ENCODE peak calls at places on chromosomes 1 and 21, in six cellular contexts. N is endothelial cell of umbilical vein; B is endodermal cell; W is GM23248; F is CD8-positive, alpha-beta memory T cell; E is mesendoderm. V is an unnamed sample. For H3K4me1, the result is how much of the 10 kb centered on the place peaks cover.

GRCh38 chr1:221334082-221334481 is 407.8 kb downstream of the DUSP10 start:
- DNase-seq in N (peak), B (no peak), W (no peak), F (no peak), E (no peak), V (peak)

GRCh38 chr1:174399211-174399610 is 48.6 kb upstream of the GPR52 start:
- DNase-seq in N (no peak), B (no peak), W (no peak), F (no peak), E (no peak), V (peak)

GRCh38 chr21:42845296-42845965 is 33.9 kb downstream of the WDR4 start:
- DNase-seq in N (peak), B (peak), W (no peak), F (no peak), E (no peak), V (peak)

GRCh38 chr1:116472431-116472961 is 98.3 kb downstream of the CD58 start:
- DNase-seq in N (peak), B (no peak), W (no peak), F (no peak), E (peak), V (no peak)

GRCh38 chr1:32249831-32250525 is 1.1 kb upstream of the LCK start:
- DNase-seq in N (peak), B (no peak), W (no peak), F (peak), E (no peak), V (no peak)

GRCh38 chr1:199399996-199400714 is 627.4 kb upstream of the NR5A2 start:
- DNase-seq in N (no peak), B (no peak), W (no peak), F (no peak), E (no peak), V (no peak)

GRCh38 chr1:9443913-9444445 is 95.3 kb upstream of the SLC25A33 start:
- DNase-seq in N (peak), B (no peak), W (no peak), F (no peak), E (no peak), V (peak)

GRCh38 chr1:185733818-185734709 is at the start of gene HMCN1:
- DNase-seq in N (peak), B (peak), W (peak), F (no peak), E (peak), V (peak)

GRCh38 chr1:99672022-99672421 is 26.1 kb downstream of the PALMD start:
- DNase-seq in N (peak), B (no peak), W (peak), F (no peak), E (no peak), V (no peak)

GRCh38 chr1:198167436-198167934 is 10.7 kb downstream of the NEK7 start:
- DNase-seq in N (peak), B (no peak), W (peak), F (peak), E (no peak), V (no peak)

GRCh38 chr1:22490309-22490708 is 38.7 kb downstream of the ZBTB40 start:
- DNase-seq in N (no peak), B (peak), W (no peak), F (no peak), E (peak), V (no peak)
- H3K27ac ChIP-seq in N (no peak), B (no peak), W (no peak), F (no peak), E (no peak), V (no peak)

DNA sequence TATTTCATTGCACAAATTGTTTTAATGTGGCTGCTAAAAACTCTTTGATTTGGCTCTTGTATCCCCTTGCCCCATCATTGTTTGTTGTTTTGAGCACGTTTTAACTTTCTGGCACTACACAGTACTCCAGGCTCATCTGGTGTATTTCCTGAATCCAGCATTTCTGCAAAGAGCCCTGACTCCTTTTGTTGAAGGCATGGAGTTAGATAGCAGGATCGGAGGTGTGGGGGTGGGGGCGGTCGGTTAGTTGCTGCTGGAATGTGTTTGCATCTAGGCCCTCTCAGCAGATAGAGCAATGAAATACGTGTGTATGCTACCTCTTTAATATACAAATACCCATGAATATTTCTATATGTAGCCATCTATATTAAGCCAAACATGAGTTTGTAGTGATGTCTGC is 105.9 kb downstream of the NOS1AP start:
- DNase-seq in N (peak), B (peak), W (no peak), F (no peak), E (peak), V (no peak)
- H3K4me1 ChIP-seq in N (under half), B (under half), W (under half), F (under half), E (under half), V (under half)

DNA sequence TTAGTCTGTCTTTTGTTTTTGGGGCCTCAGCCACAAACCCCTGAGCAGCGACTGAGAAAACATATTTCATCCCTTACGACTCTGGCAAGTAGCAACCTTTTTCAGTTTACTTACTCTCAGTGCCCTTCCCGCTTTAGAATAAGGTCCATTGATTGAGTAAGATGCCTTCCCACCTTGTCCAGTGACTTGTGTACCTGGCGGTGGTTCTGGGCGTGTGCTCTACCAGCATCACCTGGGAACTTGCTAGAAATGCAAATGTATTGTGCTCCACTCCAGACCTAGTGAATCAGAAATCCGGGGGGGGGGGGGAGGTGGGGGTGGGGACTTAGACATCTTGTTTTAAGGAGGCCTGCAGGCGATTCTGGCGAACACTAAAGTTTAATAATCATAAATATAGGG is 72.1 kb downstream of the S1PR1 start:
- DNase-seq in N (no peak), B (peak), W (no peak), F (no peak), E (peak), V (no peak)
- H3K4me3 ChIP-seq in N (no peak), B (no peak), W (no peak), F (peak), E (no peak), V (no peak)

DNA sequence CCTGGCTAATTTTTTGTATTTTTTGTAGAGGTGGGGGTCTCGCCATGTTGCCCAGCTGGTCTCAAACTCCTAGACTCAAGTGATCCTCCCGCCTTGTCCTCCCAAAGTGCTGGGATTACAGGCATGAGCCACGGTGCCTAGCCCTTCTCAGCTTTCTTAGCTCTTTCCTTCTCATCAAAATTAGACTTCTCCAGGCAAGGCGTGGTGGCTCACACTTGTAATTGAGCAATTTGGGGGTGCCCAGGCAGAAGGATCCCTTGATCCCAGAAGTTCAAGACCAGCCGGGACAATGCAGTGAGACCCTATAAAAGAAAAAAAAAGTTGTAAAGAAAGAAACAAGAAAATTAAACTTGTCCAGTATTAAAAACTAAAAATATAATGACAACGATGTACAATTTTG is 112.6 kb upstream of the ERRFI1 start:
- DNase-seq in N (no peak), B (no peak), W (no peak), F (no peak), E (no peak), V (no peak)
- H3K27ac ChIP-seq in N (peak), B (no peak), W (no peak), F (no peak), E (no peak), V (no peak)

GRCh38 chr1:51443555-51443954 is 75.5 kb downstream of the EPS15 start:
- DNase-seq in N (no peak), B (no peak), W (no peak), F (no peak), E (no peak), V (no peak)
- H3K4me1 ChIP-seq in N (under half), B (under half), W (under half), F (under half), E (under half), V (under half)

GRCh38 chr1:41382531-41383090 is 21.4 kb downstream of the FOXO6 start:
- DNase-seq in N (peak), B (peak), W (peak), F (no peak), E (peak), V (no peak)
- H3K4me3 ChIP-seq in N (peak), B (no peak), W (peak), F (no peak), E (no peak), V (no peak)

GRCh38 chr21:31484219-31484618 is 140.2 kb upstream of the TIAM1 start:
- DNase-seq in N (no peak), B (no peak), W (no peak), F (no peak), E (peak), V (no peak)
- H3K27ac ChIP-seq in N (no peak), B (no peak), W (no peak), F (no peak), E (no peak), V (no peak)

V was measured in fibroblast of lung.